ENCODE peak calls at places on chromosomes 16 and 17, in four cellular contexts. Q is NCI-H82; B is stimulated activated CD4-positive, alpha-beta T cell treated with anti-CD3 and anti-CD28 coated beads, Interleukin-1b, Interleukin-23, amount 100 ng/mL, for 24 hours; F is stimulated activated CD8-positive, alpha-beta memory T cell treated with anti-CD3 and anti-CD28 coated beads, Interleukin-15, amount 100 ng/mL, for 4 hours. H is an unnamed sample.

GRCh38 chr17:28576758-28577465 is at the start of gene ALDOC:
- DNase-seq in Q (peak; percentile 99), F (peak; percentile 94), B (peak; percentile 94), H (peak; percentile 79)

GRCh38 chr16:89695086-89695874 is 6.2 kb downstream of the SPATA2L start:
- DNase-seq in B (no peak), Q (no peak), F (no peak), H (no peak)

GRCh38 chr16:11535494-11535893 is 51.2 kb downstream of the LITAF start:
- DNase-seq in B (no peak), F (no peak), Q (no peak), H (no peak)

GRCh38 chr17:50547736-50548083 is 736 bp downstream of the SPATA20 start:
- DNase-seq in Q (no peak), B (no peak), F (no peak), H (no peak)

GRCh38 chr17:45906237-45906636 is 11.9 kb downstream of the MAPT start:
- DNase-seq in B (no peak), Q (peak; percentile 92), F (no peak), H (no peak)

GRCh38 chr17:17044846-17045561 is 2.7 kb downstream of the MPRIP start:
- DNase-seq in B (no peak), Q (peak; percentile 92), F (no peak), H (peak; percentile 75)

GRCh38 chr16:4940719-4941118 is 3.8 kb upstream of the PPL start:
- DNase-seq in B (no peak), Q (no peak), F (no peak), H (no peak)

GRCh38 chr16:4010225-4011158 is 105.8 kb downstream of the ADCY9 start:
- DNase-seq in Q (no peak), F (no peak), B (no peak), H (no peak)

GRCh38 chr16:82980810-82981209 is 354.0 kb downstream of the CDH13 start:
- DNase-seq in F (no peak), Q (no peak), B (no peak), H (no peak)